ENCODE peak calls at places on chromosomes 12 and 14, in seven cellular contexts. C, D, S, G, F, P and V are unnamed samples.

GRCh38 chr12:29164477-29165163 is 15.5 kb downstream of the FAR2 start:
- DNase-seq in P (no peak), G (peak; percentile 85), F (no peak), C (no peak), D (no peak), S (no peak), V (peak; percentile 12)

GRCh38 chr14:68770553-68771286 is 22.1 kb downstream of the ZFP36L1 start:
- DNase-seq in S (no peak), G (no peak), F (no peak), C (no peak), D (no peak), P (peak; percentile 60), V (no peak)

GRCh38 chr12:104137175-104137901 is 672 bp downstream of the NFYB start:
- DNase-seq in S (peak; percentile 70), P (peak; percentile 81), C (no peak), D (peak; percentile 56), G (peak; percentile 46), F (no peak), V (no peak)

GRCh38 chr12:87796961-87797516 is 232.2 kb downstream of the C12orf50 start:
- DNase-seq in S (no peak), G (no peak), F (no peak), D (no peak), C (no peak), P (no peak), V (no peak)

GRCh38 chr14:89349196-89350008 is 67.6 kb downstream of the FOXN3 start:
- DNase-seq in P (no peak), F (peak; percentile 82), S (peak; percentile 94), C (no peak), G (peak; percentile 32), D (no peak), V (no peak)

GRCh38 chr12:2359725-2360629 is 307.2 kb downstream of the CACNA1C start:
- DNase-seq in D (no peak), S (no peak), F (no peak), P (no peak), G (no peak), C (no peak), V (no peak)

GRCh38 chr12:52865090-52865944 is 16.5 kb upstream of the KRT78 start:
- DNase-seq in S (peak; percentile 93), C (peak; percentile 79), F (no peak), P (peak; percentile 84), G (peak; percentile 73), D (peak; percentile 68), V (no peak)

GRCh38 chr12:70049596-70050360 is 193.5 kb upstream of the CNOT2 start:
- DNase-seq in F (no peak), C (peak; percentile 44), S (no peak), G (no peak), D (no peak), P (no peak), V (peak; percentile 55)

GRCh38 chr12:54689034-54689372 is 40.8 kb upstream of the DCD start:
- DNase-seq in G (no peak), S (peak; percentile 54), P (no peak), F (no peak), D (no peak), C (no peak), V (no peak)

GRCh38 chr14:85399196-85399595 is 130.7 kb upstream of the FLRT2 start:
- DNase-seq in P (no peak), G (peak; percentile 6), F (no peak), D (no peak), S (no peak), C (no peak), V (no peak)

GRCh38 chr12:75750950-75751349 is 239.5 kb upstream of the KRR1 start:
- DNase-seq in S (no peak), P (no peak), F (no peak), C (no peak), D (no peak), G (peak; percentile 98), V (no peak)

GRCh38 chr12:104136577-104136976 is 1.4 kb downstream of the NFYB start:
- DNase-seq in G (peak; percentile 60), F (no peak), D (no peak), C (no peak), S (no peak), P (no peak), V (no peak)

GRCh38 chr14:35385042-35385839 is 19.3 kb downstream of the NFKBIA start:
- DNase-seq in P (peak; percentile 93), C (no peak), D (no peak), G (peak; percentile 89), S (no peak), F (peak; percentile 82), V (no peak)

GRCh38 chr12:11812558-11813421 is 163.3 kb downstream of the ETV6 start:
- DNase-seq in S (peak; percentile 70), C (no peak), D (no peak), F (no peak), G (no peak), P (no peak), V (no peak)

GRCh38 chr12:59657266-59657665 is 61.4 kb downstream of the SLC16A7 start:
- DNase-seq in P (no peak), F (no peak), S (no peak), D (no peak), C (no peak), G (peak; percentile 8), V (no peak)

GRCh38 chr12:45291518-45291917 is 75.6 kb downstream of the ANO6 start:
- DNase-seq in G (no peak), S (no peak), F (no peak), P (no peak), D (no peak), C (no peak), V (no peak)
- H3K27ac ChIP-seq in G (no peak overlapping the region), S (no peak overlapping the region), F (no peak overlapping the region), P (no peak overlapping the region), D (no peak overlapping the region), C (no peak overlapping the region), V (no peak overlapping the region)

GRCh38 chr12:57840701-57841100 is 5.8 kb downstream of the CTDSP2 start:
- DNase-seq in P (no peak), F (no peak), S (no peak), D (no peak), G (no peak), C (no peak), V (no peak)
- H3K27ac ChIP-seq in P (no peak overlapping the region), F (peak overlapping the region; percentile 45), S (no peak overlapping the region), D (no peak overlapping the region), G (no peak overlapping the region), C (no peak overlapping the region), V (no peak overlapping the region)

DNA sequence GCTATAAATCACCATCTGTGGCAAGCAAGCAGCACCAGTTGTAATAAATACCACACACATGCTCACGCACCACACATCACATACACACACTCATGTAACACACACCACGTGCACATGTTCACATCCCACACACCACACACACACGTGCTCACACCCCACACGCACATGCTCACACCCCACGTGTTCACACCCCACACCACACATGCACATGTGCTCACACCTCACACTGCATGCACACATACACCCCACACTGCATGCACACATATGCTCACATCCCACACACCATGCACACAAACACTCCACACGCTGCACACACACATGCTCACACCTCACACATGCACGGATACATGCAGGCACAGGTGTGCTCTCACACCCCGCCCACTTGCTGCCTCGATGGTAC is 22.9 kb upstream of the ANKLE2 start:
- DNase-seq in S (no peak), C (no peak), F (no peak), G (no peak), P (no peak), D (no peak), V (no peak)
- H3K27ac ChIP-seq in S (no peak overlapping the region), C (no peak overlapping the region), F (no peak overlapping the region), G (no peak overlapping the region), P (no peak overlapping the region), D (no peak overlapping the region), V (no peak overlapping the region)

DNA sequence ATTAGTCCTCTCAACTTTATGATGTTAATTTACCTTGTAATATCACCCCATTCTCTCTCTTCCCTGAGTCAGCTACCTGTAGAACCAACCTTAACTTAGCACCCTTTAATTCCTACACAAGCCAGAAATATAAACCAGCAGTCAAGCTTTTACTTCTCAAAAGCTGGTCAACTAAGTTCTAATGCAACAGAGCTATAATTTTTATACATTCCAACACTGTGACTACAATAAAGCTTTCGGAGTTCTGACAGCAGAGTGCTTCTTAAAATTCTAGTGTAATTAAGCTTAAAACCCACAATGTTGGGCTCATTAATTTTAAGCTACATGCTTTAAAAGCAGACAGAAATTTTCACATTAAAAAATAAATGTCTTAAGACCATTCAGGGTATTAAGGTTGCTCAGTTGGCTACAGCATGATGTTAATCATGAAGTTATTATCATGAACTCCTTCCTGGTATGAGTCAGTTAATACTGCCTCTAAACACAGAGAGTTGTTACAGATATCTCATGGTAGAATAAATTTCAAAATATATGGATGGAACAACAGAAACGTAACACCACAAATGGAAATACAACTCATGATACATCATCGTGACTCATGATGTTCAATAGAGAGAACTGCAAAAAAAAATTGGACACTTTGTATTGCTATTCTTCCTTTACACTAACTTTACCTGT is 126.7 kb downstream of the EPS8 start:
- DNase-seq in G (peak; percentile 96), P (no peak), S (no peak), D (no peak), C (peak; percentile 86), F (no peak), V (peak; percentile 81)
- H3K27ac ChIP-seq in G (peak overlapping the region; percentile 4), P (no peak overlapping the region), S (no peak overlapping the region), D (no peak overlapping the region), C (peak overlapping the region; percentile 84), F (no peak overlapping the region), V (peak overlapping the region; percentile 82)

DNA sequence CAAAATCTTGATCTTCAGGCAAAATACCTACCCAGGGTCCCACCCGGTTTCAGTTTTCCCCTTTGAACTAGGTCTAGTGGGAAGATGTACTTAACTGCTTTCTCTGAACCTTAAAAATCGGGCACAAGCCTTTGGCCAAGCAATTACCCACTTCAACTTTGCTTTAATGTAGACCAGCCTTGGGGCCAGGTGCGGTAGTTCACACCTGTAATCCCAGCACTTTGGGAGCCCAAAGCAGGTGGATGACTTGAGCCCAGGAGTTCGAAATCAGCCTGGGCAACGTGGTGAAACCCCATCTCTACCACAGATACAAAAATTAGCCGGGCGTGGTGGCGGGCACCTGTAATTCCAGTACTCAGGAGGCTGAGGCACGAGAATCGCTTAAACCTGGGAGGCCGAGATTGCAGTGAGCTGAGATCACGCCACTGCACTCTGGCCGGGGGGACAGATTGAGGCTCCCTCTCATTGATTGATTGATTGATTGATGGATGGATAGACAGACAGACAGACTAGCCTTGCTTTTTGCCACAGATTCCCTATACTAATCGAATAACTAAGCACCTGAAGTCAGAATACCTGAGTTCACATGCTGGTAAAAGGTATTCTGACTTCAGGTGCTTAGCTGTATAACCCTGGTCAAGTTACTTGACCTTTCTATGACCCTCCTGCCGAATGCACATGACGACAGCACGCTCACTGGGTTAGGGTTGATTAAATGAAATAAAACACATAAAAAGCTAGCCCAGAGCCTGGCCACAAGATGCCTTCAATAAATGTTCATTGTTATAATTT is 1.8 kb downstream of the CLIP1 start:
- DNase-seq in C (no peak), P (peak; percentile 62), S (no peak), G (peak; percentile 46), D (no peak), F (no peak), V (no peak)
- H3K27ac ChIP-seq in C (peak overlapping the region; percentile 95), P (no peak overlapping the region), S (no peak overlapping the region), G (peak overlapping the region; percentile 97), D (peak overlapping the region; percentile 98), F (peak overlapping the region; percentile 92), V (peak overlapping the region; percentile 95)